ENCODE peak calls at places on chromosomes 3 and 15, in ten cellular contexts. N is aorta; F is GM04503; U is amniotic stem cell; R is right atrium auricular region; P is activated CD4-positive, alpha-beta T cell treated with anti-CD3 and anti-CD28 coated beads, Interleukin-2, amount 50 U/mL, for 4 hours; I is H4; J is AG09309; X is D341Med; Y is H9. A is an unnamed sample.

GRCh38 chr3:123818921-123819429 is 65.2 kb downstream of the MYLK start:
- DNase-seq in N (no peak), F (no peak), U (no peak), R (no peak), P (no peak), I (peak), J (no peak), X (no peak), Y (no peak), A (no peak)

GRCh38 chr3:126258670-126259069 is 78.3 kb upstream of the ALDH1L1 start:
- DNase-seq in N (no peak), F (no peak), U (no peak), R (no peak), P (no peak), I (peak), J (no peak), X (no peak), Y (no peak), A (no peak)

GRCh38 chr3:133459400-133459799 is 59.5 kb downstream of the BFSP2 start:
- DNase-seq in N (peak), F (no peak), U (no peak), R (peak), P (no peak), I (no peak), J (no peak), X (peak), Y (no peak), A (no peak)

GRCh38 chr3:76565496-76566210 is 474.2 kb upstream of the ROBO2 start:
- DNase-seq in N (no peak), F (no peak), U (no peak), R (no peak), P (no peak), I (no peak), J (no peak), X (no peak), Y (no peak), A (no peak)

GRCh38 chr3:189419022-189419421 is 212.2 kb upstream of the TP63 start:
- DNase-seq in N (no peak), F (no peak), U (no peak), R (no peak), P (no peak), I (no peak), J (no peak), X (no peak), Y (no peak), A (peak)

GRCh38 chr3:169268286-169268776 is 395.2 kb downstream of the MECOM start:
- DNase-seq in N (no peak), F (no peak), U (no peak), R (no peak), P (no peak), I (no peak), J (no peak), X (no peak), Y (no peak), A (no peak)

GRCh38 chr15:101461097-101461496 is 28.4 kb downstream of the PCSK6 start:
- DNase-seq in N (no peak), F (no peak), U (no peak), R (no peak), P (no peak), I (no peak), J (no peak), X (no peak), Y (no peak), A (no peak)

GRCh38 chr3:113035387-113035982 is 44.7 kb downstream of the GTPBP8 start:
- DNase-seq in N (no peak), F (no peak), U (peak), R (no peak), P (no peak), I (peak), J (no peak), X (peak), Y (peak), A (peak)

GRCh38 chr3:33790091-33790490 is 8.3 kb upstream of the PDCD6IP start:
- DNase-seq in N (no peak), F (no peak), U (no peak), R (no peak), P (no peak), I (no peak), J (no peak), X (no peak), Y (no peak), A (no peak)

GRCh38 chr3:30273304-30274072 is 332.9 kb upstream of the TGFBR2 start:
- DNase-seq in N (no peak), F (no peak), U (no peak), R (no peak), P (no peak), I (no peak), J (no peak), X (no peak), Y (no peak), A (no peak)